ENCODE peak calls at places on chromosome 1, in four cellular contexts. F is testis, S is BJ, B is natural killer cell. M is an unnamed sample.

GRCh38 chr1:165281207-165281901 is 75.2 kb downstream of the LMX1A start:
- DNase-seq in F (no peak), S (no peak), B (no peak), M (no peak)

GRCh38 chr1:202957733-202958543 is at the start of gene ADIPOR1:
- DNase-seq in F (peak; percentile 96), S (peak; percentile 24), B (peak; percentile 89), M (peak; percentile 87)

GRCh38 chr1:43199093-43199726 is 27.1 kb downstream of the CFAP57 start:
- DNase-seq in F (no peak), S (no peak), B (no peak), M (no peak)

GRCh38 chr1:244349581-244350001 is 102.1 kb downstream of the ADSS2 start:
- DNase-seq in F (no peak), S (no peak), B (no peak), M (no peak)

GRCh38 chr1:205945056-205945455 is 1.8 kb upstream of the SLC26A9 start:
- DNase-seq in F (no peak), S (no peak), B (no peak), M (no peak)

GRCh38 chr1:156150107-156151000 is 3.0 kb upstream of the SEMA4A start:
- DNase-seq in F (no peak), S (no peak), B (no peak), M (peak; percentile 74)

GRCh38 chr1:96722161-96722908 is 751 bp downstream of the PTBP2 start:
- DNase-seq in F (peak; percentile 65), S (peak; percentile 11), B (no peak), M (no peak)

GRCh38 chr1:65001238-65001792 is 35.0 kb upstream of the JAK1 start:
- DNase-seq in F (peak; percentile 64), S (no peak), B (peak; percentile 54), M (peak; percentile 87)

GRCh38 chr1:246782120-246782900 is 58.1 kb downstream of the SCCPDH start:
- DNase-seq in F (peak; percentile 57), S (peak; percentile 62), B (no peak), M (no peak)

GRCh38 chr1:34606504-34606903 is 148.3 kb upstream of the GJB5 start:
- DNase-seq in F (no peak), S (no peak), B (no peak), M (no peak)

GRCh38 chr1:16143566-16144324 is 12.1 kb downstream of the EPHA2 start:
- DNase-seq in F (peak; percentile 80), S (no peak), B (no peak), M (no peak)

GRCh38 chr1:174005032-174005431 is 17.1 kb downstream of the RC3H1 start:
- DNase-seq in F (no peak), S (no peak), B (no peak), M (no peak)

GRCh38 chr1:40982721-40983120 is 3.2 kb downstream of the CTPS1 start:
- DNase-seq in F (no peak), S (no peak), B (no peak), M (no peak)

GRCh38 chr1:100810360-100810759 is 84.3 kb downstream of the EXTL2 start:
- DNase-seq in F (no peak), S (no peak), B (no peak), M (no peak)

GRCh38 chr1:50163674-50164073 is 55.0 kb downstream of the ELAVL4 start:
- DNase-seq in F (no peak), S (no peak), B (no peak), M (no peak)

GRCh38 chr1:218537131-218537904 is 192.2 kb downstream of the TGFB2 start:
- DNase-seq in F (no peak), S (peak; percentile 68), B (no peak), M (no peak)

GRCh38 chr1:226696552-226696951 is 42.5 kb downstream of the ITPKB start:
- DNase-seq in F (no peak), S (no peak), B (no peak), M (no peak)

GRCh38 chr1:168112673-168113305 is 23.9 kb downstream of the GPR161 start:
- DNase-seq in F (no peak), S (no peak), B (no peak), M (no peak)

GRCh38 chr1:206911064-206911663 is 10.6 kb downstream of the FCMR start:
- DNase-seq in F (peak; percentile 57), S (no peak), B (no peak), M (no peak)

GRCh38 chr1:173268786-173269277 is 61.7 kb upstream of the TNFSF4 start:
- DNase-seq in F (no peak), S (no peak), B (no peak), M (no peak)

GRCh38 chr1:181517181-181517875 is 34.0 kb downstream of the CACNA1E start:
- DNase-seq in F (no peak), S (no peak), B (no peak), M (no peak)

GRCh38 chr1:201625711-201626300 is 86.9 kb downstream of the NAV1 start:
- DNase-seq in F (no peak), S (no peak), B (no peak), M (no peak)

GRCh38 chr1:60765204-60765603 is 317.2 kb upstream of the NFIA start:
- DNase-seq in F (peak; percentile 51), S (no peak), B (no peak), M (no peak)
- TF ChIP-seq CTCF in F (peak; percentile 29), S (peak; percentile 55), B (no peak), M (peak; percentile 44)

GRCh38 chr1:70528591-70529333 is 117.7 kb downstream of the CTH start:
- DNase-seq in F (peak; percentile 48), S (no peak), B (no peak), M (no peak)
- TF ChIP-seq CTCF in F (peak; percentile 20), S (peak; percentile 67), B (no peak), M (peak; percentile 29)

DNA sequence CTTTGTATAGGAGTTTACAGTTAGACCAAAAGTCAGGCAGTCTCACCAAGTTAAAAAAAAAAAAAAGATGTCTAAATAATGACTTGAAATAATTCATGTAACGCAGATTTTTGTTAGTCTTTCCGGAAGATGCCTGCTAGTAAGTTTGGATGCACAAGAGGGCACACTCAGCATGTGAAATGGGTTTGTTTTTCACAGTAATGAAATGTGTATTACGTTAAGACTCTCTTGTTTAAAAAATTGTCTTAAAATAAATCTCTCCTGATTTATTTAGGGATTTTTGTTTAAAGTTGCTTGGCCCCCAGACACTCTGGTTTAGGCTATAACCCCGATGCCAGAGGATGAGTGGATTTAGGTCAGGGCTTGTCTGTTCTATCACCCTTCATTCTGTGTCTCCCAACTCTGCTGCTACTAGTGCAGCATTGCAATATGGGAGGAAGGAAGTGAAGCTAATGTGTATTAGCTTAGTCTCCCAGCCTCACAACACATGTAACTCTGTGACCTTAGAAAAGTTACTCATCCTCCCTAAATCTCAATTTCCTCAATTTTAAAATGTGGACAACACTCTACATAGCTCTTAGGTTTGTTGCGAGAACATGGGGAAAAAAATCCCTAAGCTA is 25.7 kb downstream of the CTH start:
- DNase-seq in F (peak; percentile 26), S (peak; percentile 17), B (no peak), M (no peak)
- TF ChIP-seq CTCF in F (peak; percentile 40), S (peak; percentile 62), B (no peak), M (no peak)

DNA sequence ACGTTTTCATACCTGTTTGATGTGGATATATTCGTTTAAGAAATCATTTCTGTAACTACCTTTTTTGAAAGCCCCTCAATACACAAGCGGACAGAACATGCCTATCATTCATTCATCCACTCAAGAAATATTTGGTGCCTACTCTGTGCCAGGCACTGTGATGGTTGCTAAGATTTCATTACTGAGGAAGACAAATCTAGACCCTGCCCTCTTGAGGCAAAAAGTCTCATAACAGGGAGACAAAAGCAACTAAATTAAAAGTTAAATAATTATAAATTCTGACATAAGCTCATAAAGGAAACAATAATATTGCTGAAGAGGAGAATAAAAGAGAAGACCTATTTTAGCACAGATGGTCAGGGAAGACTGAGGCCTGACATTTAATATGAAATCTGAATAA is 203.5 kb upstream of the ZNHIT6 start:
- DNase-seq in F (no peak), S (no peak), B (no peak), M (no peak)
- TF ChIP-seq CTCF in F (no peak), S (peak; percentile 47), B (no peak), M (no peak)